ENCODE peak calls at places on chromosomes 7 and 10, in ten cellular contexts. W is brain microvascular endothelial cell, F is cardiac muscle cell, Z is colonic mucosa, J is endodermal cell, X is GM12878, I is WERI-Rb-1, G is bronchial epithelial cell, C is pancreas, U is heart left ventricle. O is an unnamed sample. For H3K36me3, the result is how much of the 10 kb centered on the place peaks cover.

GRCh38 chr7:31991846-31992245 is 78.4 kb downstream of the PDE1C start:
- DNase-seq in G (no peak), J (no peak), X (no peak), I (no peak), Z (no peak), U (no peak), C (no peak), F (no peak), W (peak), O (no peak)

GRCh38 chr7:45923818-45924217 is 2.7 kb upstream of the IGFBP3 start:
- DNase-seq in U (no peak), F (no peak), Z (no peak), W (no peak), X (no peak), I (no peak), G (no peak), J (no peak), C (no peak), O (no peak)

GRCh38 chr10:71726673-71727428 is 7.3 kb upstream of the C10orf105 start:
- DNase-seq in U (no peak), G (no peak), I (no peak), X (peak), F (no peak), C (no peak), J (no peak), W (no peak), Z (peak), O (no peak)

GRCh38 chr7:127393370-127394058 is 1.0 kb upstream of the ZNF800 start:
- DNase-seq in C (no peak), J (peak), W (no peak), F (no peak), I (no peak), G (no peak), X (no peak), U (peak), Z (no peak), O (no peak)

GRCh38 chr7:133511242-133511641 is 258.4 kb downstream of the EXOC4 start:
- DNase-seq in U (no peak), F (no peak), G (peak), Z (no peak), J (no peak), C (no peak), X (no peak), I (no peak), W (no peak), O (no peak)

GRCh38 chr10:112094984-112095383 is 88.6 kb downstream of the GPAM start:
- DNase-seq in F (no peak), X (no peak), J (no peak), C (no peak), Z (no peak), I (no peak), U (no peak), G (no peak), W (no peak), O (no peak)

GRCh38 chr7:44277391-44277790 is 48.0 kb downstream of the CAMK2B start:
- DNase-seq in F (no peak), I (peak), W (no peak), J (peak), G (no peak), X (no peak), U (no peak), C (peak), Z (no peak), O (no peak)

GRCh38 chr7:99386584-99387238 is 12.2 kb downstream of the ARPC1B start:
- DNase-seq in C (no peak), J (no peak), U (no peak), G (no peak), X (no peak), Z (no peak), F (no peak), W (no peak), I (peak), O (no peak)

GRCh38 chr10:49606981-49607535 is 3.1 kb upstream of the SLC18A3 start:
- DNase-seq in F (peak), C (peak), X (no peak), Z (peak), U (peak), W (peak), J (peak), G (peak), I (no peak), O (no peak)

DNA sequence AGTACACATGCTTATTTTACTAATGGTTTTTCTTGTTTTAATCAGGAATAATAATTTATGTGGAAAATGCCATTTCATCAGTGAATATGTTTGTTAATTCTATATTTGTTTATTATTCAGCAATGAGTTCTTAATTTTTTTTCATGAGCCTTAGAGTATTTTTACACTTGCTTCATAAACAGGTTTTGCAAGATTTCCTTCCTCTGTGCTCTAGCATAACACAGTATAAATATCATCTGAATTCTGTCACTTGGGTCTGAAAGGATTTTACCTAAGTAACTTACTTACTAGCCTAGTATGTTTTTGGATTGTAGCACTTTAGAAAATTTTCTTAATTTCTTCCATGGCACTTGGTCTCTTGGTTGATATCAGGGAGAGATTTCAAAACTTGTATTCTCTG is 45.8 kb downstream of the GLCCI1 start:
- DNase-seq in X (no peak), I (no peak), Z (no peak), J (no peak), G (peak), W (no peak), C (no peak), F (no peak), U (no peak), O (no peak)
- TF ChIP-seq CTCF in X (no peak), I (no peak), Z (no peak), J (no peak), G (no peak), W (no peak), C (no peak), F (no peak), U (no peak), O (no peak)

DNA sequence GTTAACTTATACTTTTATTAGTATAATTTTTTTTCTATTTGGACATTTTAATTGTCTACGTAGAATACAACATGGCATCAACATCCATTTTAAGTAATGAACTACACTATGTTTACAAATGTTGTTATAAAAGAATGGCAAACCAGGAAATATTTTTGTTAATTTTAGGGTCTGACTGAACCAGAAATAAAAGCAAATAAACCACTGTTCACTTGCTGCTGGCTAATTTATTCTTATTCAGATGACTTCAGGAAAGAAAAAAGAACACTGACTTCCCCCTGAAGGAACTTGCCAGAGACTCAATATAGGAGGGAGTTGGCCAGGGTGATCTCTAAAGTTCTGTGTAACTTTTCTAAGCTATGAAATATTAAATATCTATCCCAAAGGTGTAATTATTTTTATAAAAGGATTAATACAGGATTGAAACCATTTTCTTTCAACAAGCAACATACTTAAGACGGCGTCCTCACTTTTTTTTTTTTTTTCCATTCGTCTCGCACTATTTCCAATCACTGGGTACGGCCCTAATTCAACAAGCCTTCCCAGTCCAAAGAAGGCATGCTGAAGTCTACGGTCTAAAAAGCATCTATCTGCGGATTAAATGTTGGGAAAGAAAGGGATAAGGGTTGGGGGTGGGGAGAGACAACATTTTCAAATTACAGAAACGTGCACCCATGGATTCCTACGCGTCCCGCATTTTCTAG is 1.1 kb downstream of the USP6NL start:
- DNase-seq in Z (no peak), I (no peak), U (no peak), G (peak), F (no peak), X (no peak), C (no peak), W (no peak), J (no peak), O (no peak)
- H3K4me3 ChIP-seq in Z (peak), I (peak), U (peak), G (peak), F (peak), X (peak), C (peak), W (peak), J (peak), O (peak)

GRCh38 chr10:91838199-91838598 is 40.0 kb downstream of the TNKS2 start:
- DNase-seq in F (no peak), Z (no peak), G (no peak), C (no peak), W (no peak), U (no peak), I (peak), J (no peak), X (no peak), O (no peak)
- H3K36me3 ChIP-seq in F (half or more), Z (under half), G (under half), C (under half), W (under half), U (half or more), I (half or more), J (half or more), X (under half), O (under half)

DNA sequence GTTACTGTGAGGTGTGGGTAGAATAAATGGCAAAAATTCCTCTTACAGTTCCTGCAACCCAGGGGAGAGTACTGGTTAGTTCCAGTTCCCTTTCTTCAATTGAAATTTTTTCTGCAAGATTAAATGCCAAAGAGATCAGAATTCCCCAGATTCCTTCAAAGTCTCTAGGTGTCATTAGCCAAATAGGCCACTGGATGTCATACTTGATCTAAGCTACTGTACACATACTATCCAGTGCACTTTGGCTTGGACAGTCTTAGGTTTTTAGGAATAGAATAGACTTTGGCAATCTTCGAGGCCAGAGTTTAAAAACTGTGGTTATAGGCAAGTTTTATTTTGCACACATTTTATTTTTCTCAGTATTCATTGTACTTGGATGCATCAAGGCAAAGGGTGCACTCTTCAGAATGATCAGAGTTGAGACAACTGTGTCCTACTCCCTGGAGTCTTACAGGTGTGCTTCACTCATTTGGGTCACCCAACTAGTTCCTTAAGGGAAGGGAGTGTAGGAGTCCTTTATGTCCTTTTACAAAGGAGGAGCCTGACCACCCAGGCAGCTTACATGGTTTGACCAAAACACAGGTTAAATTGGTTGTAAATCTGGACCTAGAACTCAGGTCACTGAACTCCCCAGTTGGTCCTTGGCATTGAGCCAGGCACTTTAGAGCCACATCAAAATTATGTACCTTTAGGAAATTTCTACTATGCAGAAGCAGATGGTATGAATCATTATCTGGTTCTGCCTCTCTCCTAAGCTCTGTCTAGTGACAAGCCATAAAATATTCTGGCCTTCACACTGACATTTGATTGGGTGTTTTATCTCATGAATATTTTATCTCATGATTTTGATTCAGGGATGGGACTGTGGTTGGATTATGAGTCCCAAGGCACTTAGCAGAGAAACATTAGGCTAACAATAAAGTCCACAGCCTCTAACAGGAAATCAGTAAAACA is 49.5 kb downstream of the ASAH2B start:
- DNase-seq in U (no peak), C (no peak), Z (no peak), F (peak), X (no peak), G (peak), W (peak), J (no peak), I (no peak), O (no peak)
- TF ChIP-seq CTCF in U (peak), C (peak), Z (peak), F (peak), X (peak), G (peak), W (peak), J (peak), I (no peak), O (peak)

DNA sequence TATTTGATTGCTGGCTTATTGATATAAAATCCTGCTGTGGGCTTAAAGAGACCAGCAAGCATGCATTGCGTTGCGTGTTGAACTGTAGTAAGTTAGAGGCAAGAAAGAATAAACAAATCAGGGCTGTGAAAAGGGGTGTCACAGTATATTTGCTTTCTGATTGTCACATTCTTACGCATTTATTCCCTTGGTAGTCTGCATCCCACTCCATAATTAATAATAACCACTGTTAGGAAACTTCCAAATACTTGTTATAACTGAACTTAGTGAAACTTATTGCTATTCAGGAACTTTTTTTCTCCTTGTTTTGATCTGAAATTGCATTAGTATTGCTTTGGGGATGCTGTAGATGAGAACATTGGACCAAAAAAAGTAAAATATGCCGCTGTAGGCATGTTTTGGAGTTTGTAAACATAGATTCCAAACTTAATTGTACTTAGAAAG is 1.7 kb downstream of the PPP1R9A start:
- DNase-seq in F (no peak), I (no peak), G (no peak), C (no peak), X (no peak), U (no peak), J (no peak), Z (no peak), W (no peak), O (no peak)
- H3K4me3 ChIP-seq in F (peak), I (peak), G (no peak), C (peak), X (no peak), U (peak), J (peak), Z (peak), W (peak), O (no peak)

GRCh38 chr10:96598841-96599240 is 12.0 kb upstream of the TM9SF3 start:
- DNase-seq in G (no peak), U (no peak), X (no peak), J (no peak), Z (no peak), W (no peak), F (no peak), I (no peak), C (no peak), O (no peak)
- H3K36me3 ChIP-seq in G (under half), U (under half), X (under half), J (under half), Z (under half), W (under half), F (under half), I (under half), C (under half), O (under half)

O was measured in BJ.